ENCODE peak calls at places on chromosomes 16 and 17, in eight cellular contexts. O is spleen; J is CD8-positive, alpha-beta T cell; Y is brain microvascular endothelial cell; R is B cell; S is fibroblast of pulmonary artery; Q is heart left ventricle; Z is neural progenitor cell. F is an unnamed sample.

GRCh38 chr16:89915303-89916232 is 3.1 kb upstream of the MC1R start:
- DNase-seq in O (no peak), J (no peak), Y (no peak), R (no peak), S (no peak), Q (no peak), Z (no peak), F (no peak)

GRCh38 chr16:10575506-10576130 is 4.8 kb downstream of the EMP2 start:
- DNase-seq in O (no peak), J (no peak), Y (no peak), R (no peak), S (peak; percentile 52), Q (no peak), Z (no peak), F (no peak)

GRCh38 chr17:21029032-21029431 is 13.8 kb downstream of the USP22 start:
- DNase-seq in O (no peak), J (no peak), Y (peak; percentile 81), R (no peak), S (peak; percentile 78), Q (no peak), Z (no peak), F (no peak)

GRCh38 chr16:89093602-89094251 is at the start of gene ACSF3:
- DNase-seq in O (peak; percentile 93), J (peak; percentile 65), Y (peak; percentile 4), R (peak; percentile 97), S (peak; percentile 53), Q (peak; percentile 71), Z (peak; percentile 65), F (peak; percentile 69)

GRCh38 chr16:8998114-8998513 is 34.4 kb upstream of the USP7 start:
- DNase-seq in O (no peak), J (no peak), Y (peak; percentile 29), R (no peak), S (peak; percentile 47), Q (no peak), Z (no peak), F (no peak)

GRCh38 chr16:10181196-10182162 is 749 bp downstream of the GRIN2A start:
- DNase-seq in O (peak; percentile 84), J (peak; percentile 18), Y (peak; percentile 33), R (peak; percentile 85), S (peak; percentile 54), Q (peak; percentile 63), Z (peak; percentile 89), F (no peak)

GRCh38 chr16:84593825-84594724 is 23.8 kb downstream of the COTL1 start:
- DNase-seq in O (peak; percentile 97), J (peak; percentile 84), Y (no peak), R (peak; percentile 82), S (peak; percentile 71), Q (peak; percentile 44), Z (no peak), F (peak; percentile 70)

GRCh38 chr17:9842057-9842758 is 16.5 kb downstream of the GLP2R start:
- DNase-seq in O (no peak), J (no peak), Y (peak; percentile 9), R (no peak), S (peak; percentile 61), Q (no peak), Z (no peak), F (no peak)

GRCh38 chr16:66277311-66278070 is 89.0 kb upstream of the CDH5 start:
- DNase-seq in O (no peak), J (no peak), Y (no peak), R (no peak), S (no peak), Q (no peak), Z (no peak), F (no peak)

GRCh38 chr17:6205525-6205924 is 135.3 kb downstream of the WSCD1 start:
- DNase-seq in O (no peak), J (no peak), Y (no peak), R (no peak), S (no peak), Q (no peak), Z (no peak), F (no peak)

GRCh38 chr17:27651411-27652345 is 20.7 kb downstream of the LGALS9 start:
- DNase-seq in O (peak; percentile 88), J (peak; percentile 67), Y (peak; percentile 57), R (peak; percentile 38), S (peak; percentile 65), Q (peak; percentile 54), Z (peak; percentile 60), F (peak; percentile 64)

GRCh38 chr16:81997738-81998137 is 13.5 kb downstream of the SDR42E1 start:
- DNase-seq in O (no peak), J (no peak), Y (peak; percentile 88), R (no peak), S (peak; percentile 80), Q (no peak), Z (no peak), F (no peak)

GRCh38 chr16:81996664-81997529 is 14.4 kb downstream of the SDR42E1 start:
- DNase-seq in O (no peak), J (no peak), Y (peak; percentile 56), R (no peak), S (peak; percentile 66), Q (no peak), Z (peak; percentile 22), F (no peak)

GRCh38 chr16:81995651-81996050 is 15.6 kb downstream of the SDR42E1 start:
- DNase-seq in O (no peak), J (no peak), Y (no peak), R (no peak), S (peak; percentile 11), Q (no peak), Z (no peak), F (no peak)

GRCh38 chr16:81994485-81994884 is 16.8 kb downstream of the SDR42E1 start:
- DNase-seq in O (no peak), J (no peak), Y (no peak), R (no peak), S (no peak), Q (no peak), Z (no peak), F (no peak)
- TF ChIP-seq CTCF in O (no peak), J (no peak), Y (peak; percentile 41), R (no peak), S (no peak), Q (no peak), Z (peak; percentile 37), F (no peak)

GRCh38 chr16:63938661-63939060 is 1183.2 kb downstream of the CDH11 start:
- DNase-seq in O (no peak), J (no peak), Y (peak; percentile 50), R (no peak), S (peak; percentile 0), Q (no peak), Z (no peak), F (no peak)
- TF ChIP-seq CTCF in O (no peak), J (no peak), Y (no peak), R (no peak), S (no peak), Q (no peak), Z (no peak), F (no peak)

GRCh38 chr17:31517524-31517923 is 126.0 kb downstream of the RAB11FIP4 start:
- DNase-seq in O (peak; percentile 67), J (no peak), Y (no peak), R (no peak), S (no peak), Q (no peak), Z (peak; percentile 69), F (no peak)
- TF ChIP-seq CTCF in O (no peak), J (peak; percentile 16), Y (peak; percentile 62), R (no peak), S (peak; percentile 15), Q (no peak), Z (peak; percentile 59), F (no peak)

GRCh38 chr17:49859991-49860953 is 12.4 kb upstream of the TAC4 start:
- DNase-seq in O (no peak), J (no peak), Y (no peak), R (no peak), S (no peak), Q (no peak), Z (peak; percentile 38), F (no peak)
- TF ChIP-seq CTCF in O (no peak), J (no peak), Y (no peak), R (no peak), S (no peak), Q (no peak), Z (peak; percentile 25), F (no peak)

DNA sequence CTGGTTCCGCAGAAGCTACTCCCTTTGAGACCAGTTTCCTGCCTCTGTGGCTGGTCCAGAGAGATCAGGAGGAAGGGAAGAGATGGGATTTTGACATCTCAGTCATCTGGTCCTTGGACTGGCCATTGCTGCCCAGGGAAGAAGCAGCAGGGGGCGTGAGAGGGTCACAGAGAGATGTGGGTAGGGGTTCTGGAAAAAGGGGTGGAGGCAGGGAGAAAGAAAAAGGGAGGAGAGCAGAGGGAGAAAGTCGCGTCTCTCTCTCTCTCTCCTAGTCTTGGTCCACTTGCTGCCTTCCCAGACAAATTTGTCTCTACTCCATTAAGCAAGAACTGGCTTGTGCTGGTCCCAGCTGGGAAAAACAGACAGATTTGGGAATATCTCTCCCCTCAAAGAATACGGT is 4.4 kb downstream of the SHBG start:
- DNase-seq in O (no peak), J (no peak), Y (peak; percentile 25), R (no peak), S (peak; percentile 64), Q (no peak), Z (peak; percentile 77), F (no peak)
- TF ChIP-seq CTCF in O (no peak), J (no peak), Y (peak; percentile 84), R (no peak), S (peak; percentile 77), Q (peak; percentile 38), Z (peak; percentile 61), F (no peak)

GRCh38 chr17:17269926-17270773 is 10.9 kb downstream of the COPS3 start:
- DNase-seq in O (no peak), J (no peak), Y (no peak), R (no peak), S (no peak), Q (no peak), Z (peak; percentile 13), F (no peak)
- TF ChIP-seq CTCF in O (no peak), J (peak; percentile 29), Y (peak; percentile 58), R (peak; percentile 39), S (peak; percentile 29), Q (no peak), Z (peak; percentile 60), F (peak; percentile 37)

GRCh38 chr17:46193626-46194392 is 580 bp upstream of the KANSL1 start:
- DNase-seq in O (peak; percentile 100), J (peak; percentile 95), Y (peak; percentile 87), R (peak; percentile 87), S (peak; percentile 96), Q (peak; percentile 95), Z (peak; percentile 97), F (peak; percentile 84)
- TF ChIP-seq CTCF in O (peak; percentile 27), J (peak; percentile 46), Y (no peak), R (no peak), S (no peak), Q (no peak), Z (peak; percentile 44), F (peak; percentile 17)

GRCh38 chr16:20773679-20774078 is 9.9 kb downstream of the ACSM3 start:
- DNase-seq in O (no peak), J (no peak), Y (no peak), R (no peak), S (no peak), Q (no peak), Z (no peak), F (no peak)

GRCh38 chr16:20774703-20775362 is 11.0 kb downstream of the ACSM3 start:
- DNase-seq in O (peak; percentile 76), J (peak; percentile 49), Y (peak; percentile 76), R (peak; percentile 20), S (peak; percentile 77), Q (peak; percentile 32), Z (peak; percentile 76), F (peak; percentile 17)
- TF ChIP-seq CTCF in O (peak; percentile 32), J (peak; percentile 36), Y (peak; percentile 95), R (peak; percentile 65), S (peak; percentile 91), Q (peak; percentile 42), Z (peak; percentile 72), F (peak; percentile 42)